ENCODE peak calls at places on chromosomes 12 and 14, in five cellular contexts. One of them, this sample, is unnamed.

GRCh38 chr14:20179218-20179617 is 11.5 kb upstream of the OR11G2 start:
- DNase-seq in H9: no peak
- DNase-seq in neuronal stem cell: no peak
- DNase-seq in trophoblast cell: no peak
- DNase-seq in H1: no peak
- DNase-seq in this sample: no peak

GRCh38 chr12:109567967-109568366 is 5.3 kb downstream of the MMAB start:
- DNase-seq in H9: no peak
- DNase-seq in neuronal stem cell: no peak
- DNase-seq in trophoblast cell: no peak
- DNase-seq in H1: no peak
- DNase-seq in this sample: no peak

GRCh38 chr12:16788888-16789790 is 183.2 kb upstream of the LMO3 start:
- DNase-seq in H9: no peak
- DNase-seq in neuronal stem cell: peak
- DNase-seq in trophoblast cell: no peak
- DNase-seq in H1: no peak
- DNase-seq in this sample: no peak

GRCh38 chr14:85317491-85318021 is 212.4 kb upstream of the FLRT2 start:
- DNase-seq in H9: no peak
- DNase-seq in neuronal stem cell: no peak
- DNase-seq in trophoblast cell: no peak
- DNase-seq in H1: no peak
- DNase-seq in this sample: no peak

GRCh38 chr12:49274396-49275069 is 9.7 kb downstream of the TUBA1C start:
- DNase-seq in H9: no peak
- DNase-seq in neuronal stem cell: no peak
- DNase-seq in trophoblast cell: peak
- DNase-seq in H1: no peak
- DNase-seq in this sample: no peak

GRCh38 chr12:3700861-3701260 is 52.0 kb downstream of the CRACR2A start:
- DNase-seq in H9: no peak
- DNase-seq in neuronal stem cell: no peak
- DNase-seq in trophoblast cell: no peak
- DNase-seq in H1: no peak
- DNase-seq in this sample: peak

GRCh38 chr14:100287202-100287997 is 18.8 kb downstream of the SLC25A29 start:
- DNase-seq in H9: peak
- DNase-seq in neuronal stem cell: no peak
- DNase-seq in trophoblast cell: no peak
- DNase-seq in H1: peak
- DNase-seq in this sample: no peak

GRCh38 chr12:118238888-118239287 is 103.0 kb downstream of the PEBP1 start:
- DNase-seq in H9: no peak
- DNase-seq in neuronal stem cell: no peak
- DNase-seq in trophoblast cell: no peak
- DNase-seq in H1: no peak
- DNase-seq in this sample: no peak

GRCh38 chr14:80930836-80931389 is 10.6 kb downstream of the CEP128 start:
- DNase-seq in H9: no peak
- DNase-seq in neuronal stem cell: no peak
- DNase-seq in trophoblast cell: peak
- DNase-seq in H1: no peak
- DNase-seq in this sample: peak

DNA sequence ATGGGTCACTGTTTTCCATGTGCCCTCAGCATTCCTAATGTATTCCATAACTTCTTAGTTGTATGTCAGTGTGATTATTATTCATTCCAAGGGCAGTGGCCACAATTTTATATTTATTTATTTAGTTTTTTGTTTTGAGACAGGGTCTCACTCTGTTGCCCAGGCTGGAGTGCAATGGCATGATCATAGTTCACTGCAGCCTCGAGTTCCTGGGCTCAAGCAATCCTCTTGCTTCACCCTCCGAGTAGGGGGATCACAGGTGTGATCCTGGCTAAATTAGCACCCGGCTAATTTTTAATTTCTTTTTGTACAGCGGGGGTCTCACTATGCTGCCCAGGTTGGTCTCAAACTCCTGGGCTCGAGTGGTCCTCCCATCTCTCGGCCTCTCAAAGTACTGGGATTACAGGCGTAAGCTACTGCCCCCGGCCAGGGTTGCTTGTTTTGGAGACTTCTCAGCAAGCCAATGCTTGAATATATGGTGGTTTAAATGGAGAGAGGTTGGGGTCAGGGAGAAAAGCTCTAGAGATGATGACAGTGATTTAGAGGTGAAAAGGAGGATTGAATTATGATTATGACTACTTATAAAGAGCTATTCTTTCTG is 7.6 kb downstream of the GPRC5A start:
- DNase-seq in H9: no peak
- DNase-seq in neuronal stem cell: no peak
- DNase-seq in trophoblast cell: no peak
- DNase-seq in H1: no peak
- DNase-seq in this sample: no peak
- H3K4ac ChIP-seq in H9: no peak
- H3K4ac ChIP-seq in neuronal stem cell: no peak
- H3K4ac ChIP-seq in trophoblast cell: peak
- H3K4ac ChIP-seq in H1: no peak
- H3K4ac ChIP-seq in this sample: peak

DNA sequence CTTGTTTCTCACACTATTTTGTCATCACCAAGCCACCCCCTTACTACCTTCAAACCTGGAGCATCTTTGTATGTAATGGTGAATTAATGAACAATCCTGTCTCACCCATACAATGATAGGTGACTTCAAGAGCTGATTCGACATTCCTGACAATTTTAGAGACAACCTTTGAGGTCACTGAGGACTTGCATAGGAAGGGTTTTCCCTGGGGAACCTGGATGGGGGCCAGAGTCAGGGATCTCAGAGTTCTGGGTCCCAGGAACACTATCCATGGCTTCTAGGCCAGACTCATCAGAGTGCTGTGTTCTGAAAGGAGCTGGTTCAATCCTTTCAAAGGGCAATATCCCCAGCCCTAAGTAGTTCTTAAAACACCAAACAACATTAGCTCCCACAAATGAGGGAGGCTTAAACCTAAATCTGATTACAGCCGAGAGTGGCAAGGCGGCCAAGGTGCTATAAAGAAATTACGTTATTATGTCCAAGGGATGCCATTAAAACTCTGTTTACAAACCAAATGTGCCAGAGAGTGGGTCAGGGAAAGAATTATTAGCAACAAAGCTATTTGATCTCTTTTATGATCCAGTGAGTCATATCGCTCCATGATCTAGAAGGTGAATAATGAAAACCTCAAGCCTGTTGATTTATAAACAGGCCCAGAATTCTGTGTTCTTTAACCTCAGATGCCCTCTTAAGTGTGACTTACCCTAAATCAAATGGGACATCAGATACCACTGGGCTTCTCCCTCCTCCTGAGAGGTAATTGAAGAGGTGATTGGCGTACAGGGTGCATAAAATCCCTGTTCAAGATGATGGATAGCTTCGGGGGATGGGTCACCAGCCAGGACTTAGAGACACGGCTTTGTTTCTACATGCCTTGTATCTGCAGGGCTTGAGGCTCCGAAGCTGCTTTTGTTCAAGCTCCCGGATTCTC is 230.2 kb upstream of the TBX3 start:
- DNase-seq in H9: no peak
- DNase-seq in neuronal stem cell: peak
- DNase-seq in trophoblast cell: no peak
- DNase-seq in H1: no peak
- DNase-seq in this sample: peak
- H3K14ac ChIP-seq in H9: no peak
- H3K14ac ChIP-seq in neuronal stem cell: no peak
- H3K14ac ChIP-seq in trophoblast cell: peak
- H3K14ac ChIP-seq in H1: no peak
- H3K14ac ChIP-seq in this sample: no peak

DNA sequence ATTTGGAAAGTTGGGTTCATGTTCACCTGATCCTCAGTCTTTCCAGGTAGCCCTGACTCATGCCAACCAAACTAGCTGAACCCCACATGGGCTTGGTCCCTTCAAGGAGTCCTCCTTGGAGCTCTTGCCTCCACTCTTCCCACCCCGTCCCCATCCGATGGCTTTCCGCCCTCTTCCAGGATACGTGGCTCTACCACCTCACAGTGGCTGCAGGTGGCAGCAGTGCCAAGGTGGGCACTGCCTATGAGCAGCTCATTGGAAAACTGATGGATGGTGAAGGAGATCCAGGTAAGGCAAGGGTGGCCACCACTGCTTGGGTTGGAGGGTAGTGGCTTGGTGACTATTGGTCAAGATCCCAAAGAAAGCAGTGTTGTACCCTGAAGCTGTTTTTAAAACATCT is 23.9 kb downstream of the PIGH start:
- DNase-seq in H9: no peak
- DNase-seq in neuronal stem cell: no peak
- DNase-seq in trophoblast cell: no peak
- DNase-seq in H1: no peak
- DNase-seq in this sample: no peak
- H2BK12ac ChIP-seq in H9: no peak
- H2BK12ac ChIP-seq in neuronal stem cell: no peak
- H2BK12ac ChIP-seq in trophoblast cell: no peak
- H2BK12ac ChIP-seq in H1: no peak
- H2BK12ac ChIP-seq in this sample: no peak

DNA sequence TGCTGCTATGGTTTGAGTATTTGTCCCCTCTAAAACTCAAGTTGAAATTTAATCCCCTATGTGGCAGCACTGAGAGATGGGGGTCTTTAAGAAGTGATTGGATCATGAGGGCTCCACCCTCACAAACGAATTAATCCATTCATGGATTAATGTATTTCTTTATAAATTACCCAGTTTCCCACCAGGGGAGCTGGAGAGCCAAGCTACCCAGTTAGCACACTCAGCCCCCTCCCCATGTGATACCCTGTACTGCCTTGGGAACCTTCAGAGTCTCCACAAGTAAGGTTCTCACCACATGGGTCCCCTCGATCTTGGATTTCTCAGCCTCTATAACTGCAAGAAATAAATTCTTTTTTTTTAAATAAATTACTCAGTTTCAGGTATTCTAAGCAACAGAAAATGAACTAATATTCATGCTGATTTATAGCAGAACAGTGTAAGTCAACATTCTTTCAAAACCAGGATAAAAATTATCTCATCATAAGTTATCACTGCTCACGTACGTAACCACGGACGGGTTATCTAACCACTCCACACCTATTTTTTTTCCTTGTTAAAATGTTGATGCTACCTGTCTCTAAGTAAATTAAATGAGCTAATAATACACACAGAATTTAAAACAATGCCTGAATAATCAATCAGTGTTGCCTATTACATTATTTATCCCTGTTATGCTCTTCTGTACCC is 3.6 kb downstream of the NAP1L1 start:
- DNase-seq in H9: no peak
- DNase-seq in neuronal stem cell: no peak
- DNase-seq in trophoblast cell: no peak
- DNase-seq in H1: no peak
- DNase-seq in this sample: peak
- H3K4ac ChIP-seq in H9: no peak
- H3K4ac ChIP-seq in neuronal stem cell: no peak
- H3K4ac ChIP-seq in trophoblast cell: peak
- H3K4ac ChIP-seq in H1: no peak
- H3K4ac ChIP-seq in this sample: no peak